ENCODE peak calls at places on chromosome 6, in nine cellular contexts. K is right lobe of liver; A is stimulated activated CD4-positive, alpha-beta T cell treated with anti-CD3 and anti-CD28 coated beads, Interleukin-2, amount 100 ng/mL, for 4 hours; J is NCI-H1105 treated with DMSO at 0.1 percent for 48 hours; H is AG08396; D is T-cell; T is ureter; P is Right ventricle myocardium superior; X is thoracic aorta. U is an unnamed sample.

GRCh38 chr6:132764370-132764769 is 6.7 kb upstream of the VNN2 start:
- DNase-seq in J (no peak), X (no peak), A (no peak), K (no peak), P (no peak), H (peak), D (no peak), T (no peak), U (no peak)

GRCh38 chr6:32397252-32397920 is 9.6 kb downstream of the BTNL2 start:
- DNase-seq in J (no peak), H (no peak), X (no peak), P (no peak), K (no peak), T (no peak), A (no peak), D (no peak), U (no peak)

GRCh38 chr6:30730611-30731435 is 10.7 kb downstream of the TUBB start:
- DNase-seq in H (no peak), J (peak), A (peak), P (peak), K (peak), X (no peak), T (peak), D (peak), U (peak)

GRCh38 chr6:44224154-44224977 is 971 bp downstream of the SLC29A1 start:
- DNase-seq in K (no peak), J (peak), X (no peak), D (no peak), H (peak), P (no peak), T (no peak), A (no peak), U (no peak)

GRCh38 chr6:21522773-21523490 is 70.6 kb upstream of the SOX4 start:
- DNase-seq in J (peak), H (no peak), K (no peak), X (no peak), D (no peak), T (no peak), P (no peak), A (no peak), U (peak)

GRCh38 chr6:98764378-98764911 is 69.9 kb upstream of the POU3F2 start:
- DNase-seq in T (no peak), J (no peak), X (no peak), H (no peak), D (no peak), P (no peak), A (no peak), K (no peak), U (no peak)

GRCh38 chr6:157443066-157443800 is 62.2 kb downstream of the ZDHHC14 start:
- DNase-seq in K (no peak), J (no peak), H (peak), D (no peak), P (no peak), T (no peak), X (no peak), A (no peak), U (no peak)

GRCh38 chr6:13573669-13574110 is 711 bp upstream of the SIRT5 start:
- DNase-seq in K (peak), P (peak), H (peak), D (no peak), X (no peak), A (no peak), T (peak), J (peak), U (no peak)

GRCh38 chr6:170150590-170150945 is 140.3 kb downstream of the DLL1 start:
- DNase-seq in X (no peak), P (no peak), T (no peak), H (no peak), J (no peak), A (no peak), D (no peak), K (no peak), U (no peak)

GRCh38 chr6:34346175-34347119 is 46.0 kb downstream of the NUDT3 start:
- DNase-seq in H (no peak), P (no peak), D (no peak), A (no peak), X (no peak), K (no peak), T (no peak), J (no peak), U (peak)

GRCh38 chr6:52249078-52249477 is 4.8 kb upstream of the IL17F start:
- DNase-seq in H (no peak), T (no peak), X (no peak), K (no peak), A (no peak), D (no peak), P (no peak), J (no peak), U (no peak)

U was measured in NCI-H2029.